ENCODE peak calls at places on chromosomes 7 and 10, in nine cellular contexts. One of them, this sample, is unnamed.

GRCh38 chr7:70583965-70584883 is 547.7 kb upstream of the GALNT17 start:
- DNase-seq in stomach: peak; percentile 38
- DNase-seq in CD8-positive, alpha-beta T cell: no peak
- DNase-seq in A549: no peak
- DNase-seq in astrocyte: no peak
- DNase-seq in heart right ventricle: no peak
- DNase-seq in mesendoderm: no peak
- DNase-seq in spleen: no peak
- DNase-seq in substantia nigra: no peak
- DNase-seq in this sample: no peak

GRCh38 chr7:2838873-2839578 is 5.1 kb downstream of the GNA12 start:
- DNase-seq in stomach: no peak
- DNase-seq in CD8-positive, alpha-beta T cell: no peak
- DNase-seq in A549: no peak
- DNase-seq in astrocyte: peak; percentile 22
- DNase-seq in heart right ventricle: no peak
- DNase-seq in mesendoderm: no peak
- DNase-seq in spleen: no peak
- DNase-seq in substantia nigra: no peak
- DNase-seq in this sample: no peak

GRCh38 chr7:18036783-18037182 is 9.1 kb upstream of the PRPS1L1 start:
- DNase-seq in stomach: no peak
- DNase-seq in CD8-positive, alpha-beta T cell: no peak
- DNase-seq in A549: no peak
- DNase-seq in astrocyte: no peak
- DNase-seq in heart right ventricle: no peak
- DNase-seq in mesendoderm: no peak
- DNase-seq in spleen: no peak
- DNase-seq in substantia nigra: no peak
- DNase-seq in this sample: no peak

GRCh38 chr7:29562307-29562706 is 1.3 kb upstream of the PRR15 start:
- DNase-seq in stomach: no peak
- DNase-seq in CD8-positive, alpha-beta T cell: no peak
- DNase-seq in A549: no peak
- DNase-seq in astrocyte: no peak
- DNase-seq in heart right ventricle: no peak
- DNase-seq in mesendoderm: no peak
- DNase-seq in spleen: no peak
- DNase-seq in substantia nigra: no peak
- DNase-seq in this sample: no peak

GRCh38 chr10:97514344-97514743 is 15.6 kb downstream of the UBTD1 start:
- DNase-seq in stomach: no peak
- DNase-seq in CD8-positive, alpha-beta T cell: no peak
- DNase-seq in A549: no peak
- DNase-seq in astrocyte: no peak
- DNase-seq in heart right ventricle: peak; percentile 31
- DNase-seq in mesendoderm: no peak
- DNase-seq in spleen: peak; percentile 17
- DNase-seq in substantia nigra: no peak
- DNase-seq in this sample: no peak

GRCh38 chr10:43235070-43235900 is 31.6 kb downstream of the RASGEF1A start:
- DNase-seq in stomach: no peak
- DNase-seq in CD8-positive, alpha-beta T cell: no peak
- DNase-seq in A549: no peak
- DNase-seq in astrocyte: no peak
- DNase-seq in heart right ventricle: no peak
- DNase-seq in mesendoderm: no peak
- DNase-seq in spleen: peak; percentile 63
- DNase-seq in substantia nigra: no peak
- DNase-seq in this sample: peak; percentile 24

GRCh38 chr10:112950714-112951348 is 784 bp downstream of the TCF7L2 start:
- DNase-seq in stomach: no peak
- DNase-seq in CD8-positive, alpha-beta T cell: peak; percentile 18
- DNase-seq in A549: no peak
- DNase-seq in astrocyte: peak; percentile 15
- DNase-seq in heart right ventricle: peak; percentile 34
- DNase-seq in mesendoderm: peak; percentile 81
- DNase-seq in spleen: peak; percentile 80
- DNase-seq in substantia nigra: no peak
- DNase-seq in this sample: no peak

GRCh38 chr7:151410405-151411390 is 860 bp upstream of the WDR86 start:
- DNase-seq in stomach: no peak
- DNase-seq in CD8-positive, alpha-beta T cell: no peak
- DNase-seq in A549: no peak
- DNase-seq in astrocyte: no peak
- DNase-seq in heart right ventricle: no peak
- DNase-seq in mesendoderm: peak; percentile 83
- DNase-seq in spleen: peak; percentile 77
- DNase-seq in substantia nigra: no peak
- DNase-seq in this sample: no peak

GRCh38 chr7:549891-550625 is 30.4 kb upstream of the PDGFA start:
- DNase-seq in stomach: no peak
- DNase-seq in CD8-positive, alpha-beta T cell: no peak
- DNase-seq in A549: no peak
- DNase-seq in astrocyte: no peak
- DNase-seq in heart right ventricle: no peak
- DNase-seq in mesendoderm: no peak
- DNase-seq in spleen: no peak
- DNase-seq in substantia nigra: no peak
- DNase-seq in this sample: no peak

GRCh38 chr7:3243680-3244079 is 57.4 kb upstream of the SDK1 start:
- DNase-seq in stomach: no peak
- DNase-seq in CD8-positive, alpha-beta T cell: no peak
- DNase-seq in A549: no peak
- DNase-seq in astrocyte: no peak
- DNase-seq in heart right ventricle: no peak
- DNase-seq in mesendoderm: no peak
- DNase-seq in spleen: no peak
- DNase-seq in substantia nigra: no peak
- DNase-seq in this sample: no peak

GRCh38 chr7:107622429-107622828 is 38.2 kb upstream of the SLC26A4 start:
- DNase-seq in stomach: no peak
- DNase-seq in CD8-positive, alpha-beta T cell: no peak
- DNase-seq in A549: no peak
- DNase-seq in astrocyte: peak; percentile 69
- DNase-seq in heart right ventricle: no peak
- DNase-seq in mesendoderm: no peak
- DNase-seq in spleen: no peak
- DNase-seq in substantia nigra: no peak
- DNase-seq in this sample: no peak

GRCh38 chr7:100875356-100875751 is 451 bp downstream of the SRRT start:
- DNase-seq in stomach: no peak
- DNase-seq in CD8-positive, alpha-beta T cell: no peak
- DNase-seq in A549: no peak
- DNase-seq in astrocyte: no peak
- DNase-seq in heart right ventricle: no peak
- DNase-seq in mesendoderm: no peak
- DNase-seq in spleen: no peak
- DNase-seq in substantia nigra: no peak
- DNase-seq in this sample: no peak

GRCh38 chr10:108684431-108684830 is 1238.9 kb downstream of the XPNPEP1 start:
- DNase-seq in stomach: no peak
- DNase-seq in CD8-positive, alpha-beta T cell: no peak
- DNase-seq in A549: no peak
- DNase-seq in astrocyte: peak; percentile 52
- DNase-seq in heart right ventricle: no peak
- DNase-seq in mesendoderm: no peak
- DNase-seq in spleen: no peak
- DNase-seq in substantia nigra: no peak
- DNase-seq in this sample: no peak

GRCh38 chr7:28409716-28410627 is 2.3 kb upstream of the CREB5 start:
- DNase-seq in stomach: peak; percentile 27
- DNase-seq in CD8-positive, alpha-beta T cell: no peak
- DNase-seq in A549: peak; percentile 17
- DNase-seq in astrocyte: peak; percentile 23
- DNase-seq in heart right ventricle: peak; percentile 50
- DNase-seq in mesendoderm: peak; percentile 73
- DNase-seq in spleen: peak; percentile 76
- DNase-seq in substantia nigra: no peak
- DNase-seq in this sample: no peak

GRCh38 chr10:121593676-121594075 is 4.6 kb downstream of the FGFR2 start:
- DNase-seq in stomach: no peak
- DNase-seq in CD8-positive, alpha-beta T cell: no peak
- DNase-seq in A549: no peak
- DNase-seq in astrocyte: no peak
- DNase-seq in heart right ventricle: no peak
- DNase-seq in mesendoderm: no peak
- DNase-seq in spleen: no peak
- DNase-seq in substantia nigra: no peak
- DNase-seq in this sample: no peak

GRCh38 chr10:31484407-31485135 is 165.6 kb downstream of the ZEB1 start:
- DNase-seq in stomach: no peak
- DNase-seq in CD8-positive, alpha-beta T cell: no peak
- DNase-seq in A549: no peak
- DNase-seq in astrocyte: peak; percentile 51
- DNase-seq in heart right ventricle: no peak
- DNase-seq in mesendoderm: no peak
- DNase-seq in spleen: no peak
- DNase-seq in substantia nigra: no peak
- DNase-seq in this sample: no peak

GRCh38 chr7:54969190-54969967 is 49.4 kb upstream of the EGFR start:
- DNase-seq in stomach: no peak
- DNase-seq in CD8-positive, alpha-beta T cell: no peak
- DNase-seq in A549: no peak
- DNase-seq in astrocyte: no peak
- DNase-seq in heart right ventricle: no peak
- DNase-seq in mesendoderm: no peak
- DNase-seq in spleen: no peak
- DNase-seq in substantia nigra: no peak
- DNase-seq in this sample: no peak

DNA sequence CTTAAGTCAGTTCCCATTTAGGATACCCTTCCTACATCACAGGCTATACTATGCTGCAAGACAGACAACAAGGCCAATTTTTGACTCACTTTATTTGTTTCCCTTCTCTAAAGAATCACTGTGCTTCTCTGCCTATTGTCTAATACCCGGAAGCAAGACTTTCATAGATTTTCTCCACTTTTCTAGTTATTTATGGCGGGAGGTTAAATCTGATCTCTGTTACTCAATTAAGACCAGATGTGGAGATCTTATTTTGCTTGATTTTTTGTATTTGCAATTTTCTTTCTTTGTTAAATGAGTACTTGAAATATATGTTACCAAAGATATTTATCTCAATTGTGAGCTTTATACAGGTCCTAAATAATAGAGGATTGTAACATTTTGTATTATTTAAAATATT is 511.5 kb downstream of the ATRNL1 start:
- DNase-seq in stomach: no peak
- DNase-seq in CD8-positive, alpha-beta T cell: no peak
- DNase-seq in A549: no peak
- DNase-seq in astrocyte: no peak
- DNase-seq in heart right ventricle: no peak
- DNase-seq in mesendoderm: no peak
- DNase-seq in spleen: no peak
- DNase-seq in substantia nigra: no peak
- DNase-seq in this sample: no peak
- H3K27ac ChIP-seq in stomach: no peak overlapping the region
- H3K27ac ChIP-seq in CD8-positive, alpha-beta T cell: no peak overlapping the region
- H3K27ac ChIP-seq in A549: no peak overlapping the region
- H3K27ac ChIP-seq in astrocyte: no peak overlapping the region
- H3K27ac ChIP-seq in heart right ventricle: no peak overlapping the region
- H3K27ac ChIP-seq in mesendoderm: no peak overlapping the region
- H3K27ac ChIP-seq in spleen: no peak overlapping the region
- H3K27ac ChIP-seq in substantia nigra: no peak overlapping the region
- H3K27ac ChIP-seq in this sample: no peak overlapping the region

DNA sequence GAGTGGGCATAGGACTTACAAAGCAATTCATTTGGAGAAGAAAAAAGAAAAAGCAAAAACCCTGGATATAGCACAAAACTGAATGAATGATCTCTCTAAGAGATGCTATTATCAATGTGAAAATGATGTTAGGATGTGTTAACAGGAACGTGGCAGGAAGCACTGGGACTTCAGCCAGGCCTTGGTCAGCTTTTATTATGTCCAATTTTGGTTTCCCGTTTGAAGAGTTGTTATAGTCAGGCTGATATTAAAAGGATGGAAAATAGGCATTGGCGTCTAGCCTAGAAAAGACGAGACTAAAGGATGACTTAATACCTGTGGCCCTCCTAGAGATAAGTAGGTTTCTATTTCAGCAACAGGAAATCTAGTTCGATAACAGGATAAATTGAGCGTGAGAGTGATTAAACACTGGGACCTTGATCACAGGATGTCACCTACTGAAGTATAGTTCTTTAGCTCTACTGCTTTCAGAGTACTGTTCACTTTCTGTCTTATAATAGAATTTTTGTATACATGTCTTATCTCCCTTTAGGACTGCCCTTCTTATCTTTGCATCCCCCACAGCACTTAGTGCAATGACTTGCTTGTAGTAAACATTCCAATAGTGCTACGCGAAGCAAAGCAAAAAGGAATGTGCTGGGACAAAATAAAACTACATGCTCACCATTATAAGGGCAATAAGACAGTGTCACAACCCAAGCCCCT is 99.8 kb upstream of the AGBL3 start:
- DNase-seq in stomach: no peak
- DNase-seq in CD8-positive, alpha-beta T cell: no peak
- DNase-seq in A549: peak; percentile 14
- DNase-seq in astrocyte: peak; percentile 87
- DNase-seq in heart right ventricle: peak; percentile 74
- DNase-seq in mesendoderm: peak; percentile 52
- DNase-seq in spleen: no peak
- DNase-seq in substantia nigra: no peak
- DNase-seq in this sample: no peak
- H3K27ac ChIP-seq in stomach: no peak overlapping the region
- H3K27ac ChIP-seq in CD8-positive, alpha-beta T cell: no peak overlapping the region
- H3K27ac ChIP-seq in A549: peak overlapping the region; percentile 85
- H3K27ac ChIP-seq in astrocyte: peak overlapping the region; percentile 89
- H3K27ac ChIP-seq in heart right ventricle: peak overlapping the region; percentile 87
- H3K27ac ChIP-seq in mesendoderm: no peak overlapping the region
- H3K27ac ChIP-seq in spleen: peak overlapping the region; percentile 52
- H3K27ac ChIP-seq in substantia nigra: no peak overlapping the region
- H3K27ac ChIP-seq in this sample: no peak overlapping the region

GRCh38 chr10:17669185-17669872 is 25.4 kb downstream of the STAM start:
- DNase-seq in stomach: no peak
- DNase-seq in CD8-positive, alpha-beta T cell: no peak
- DNase-seq in A549: no peak
- DNase-seq in astrocyte: no peak
- DNase-seq in heart right ventricle: no peak
- DNase-seq in mesendoderm: no peak
- DNase-seq in spleen: no peak
- DNase-seq in substantia nigra: no peak
- DNase-seq in this sample: no peak
- H3K27ac ChIP-seq in stomach: no peak overlapping the region
- H3K27ac ChIP-seq in CD8-positive, alpha-beta T cell: no peak overlapping the region
- H3K27ac ChIP-seq in A549: no peak overlapping the region
- H3K27ac ChIP-seq in astrocyte: no peak overlapping the region
- H3K27ac ChIP-seq in heart right ventricle: no peak overlapping the region
- H3K27ac ChIP-seq in mesendoderm: no peak overlapping the region
- H3K27ac ChIP-seq in spleen: no peak overlapping the region
- H3K27ac ChIP-seq in substantia nigra: no peak overlapping the region
- H3K27ac ChIP-seq in this sample: peak overlapping the region; percentile 10

DNA sequence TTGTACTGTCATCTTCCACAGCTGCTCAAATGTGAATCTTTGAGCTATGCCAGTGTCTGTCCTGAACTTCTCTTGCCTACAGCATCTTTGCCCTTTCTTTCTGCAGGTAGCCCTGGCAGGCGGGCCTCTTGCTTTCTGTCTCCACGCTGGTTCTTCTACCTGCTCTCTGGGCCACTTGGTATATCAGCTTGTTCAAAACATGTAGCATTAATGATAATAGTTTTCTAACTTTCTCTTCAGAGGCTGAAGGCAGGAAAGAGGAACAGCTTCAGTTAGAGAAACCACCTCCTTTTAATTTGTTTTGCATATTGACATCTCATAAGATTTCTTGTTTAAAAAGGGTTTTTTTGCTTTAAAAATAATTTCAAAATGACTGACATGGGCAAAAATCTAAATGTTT is 923 bp upstream of the FGL2 start:
- DNase-seq in stomach: no peak
- DNase-seq in CD8-positive, alpha-beta T cell: no peak
- DNase-seq in A549: no peak
- DNase-seq in astrocyte: no peak
- DNase-seq in heart right ventricle: no peak
- DNase-seq in mesendoderm: no peak
- DNase-seq in spleen: no peak
- DNase-seq in substantia nigra: no peak
- DNase-seq in this sample: no peak
- H3K27ac ChIP-seq in stomach: no peak overlapping the region
- H3K27ac ChIP-seq in CD8-positive, alpha-beta T cell: no peak overlapping the region
- H3K27ac ChIP-seq in A549: no peak overlapping the region
- H3K27ac ChIP-seq in astrocyte: no peak overlapping the region
- H3K27ac ChIP-seq in heart right ventricle: peak overlapping the region; percentile 17
- H3K27ac ChIP-seq in mesendoderm: no peak overlapping the region
- H3K27ac ChIP-seq in spleen: peak overlapping the region; percentile 84
- H3K27ac ChIP-seq in substantia nigra: no peak overlapping the region
- H3K27ac ChIP-seq in this sample: no peak overlapping the region

This sample was measured in CD4-positive, alpha-beta T cell.